ENCODE peak calls at places on chromosomes 1 and 21, in four cellular contexts. One of them, this sample, is unnamed.
A peak's percentile ranks its signal among the peaks of the same experiment; 100 is the strongest.

GRCh38 chr1:2080140-2080539 is 29.9 kb downstream of the PRKCZ start:
- DNase-seq in A549: no peak
- DNase-seq in K562: no peak
- DNase-seq in HepG2: no peak
- DNase-seq in this sample: no peak

GRCh38 chr1:8892026-8892425 is 13.5 kb upstream of the ENO1 start:
- DNase-seq in A549: no peak
- DNase-seq in K562: no peak
- DNase-seq in HepG2: no peak
- DNase-seq in this sample: no peak

GRCh38 chr1:154957258-154957657 is 1.4 kb upstream of the PBXIP1 start:
- DNase-seq in A549: no peak
- DNase-seq in K562: no peak
- DNase-seq in HepG2: no peak
- DNase-seq in this sample: no peak

GRCh38 chr1:29412591-29412990 is 176.3 kb downstream of the PTPRU start:
- DNase-seq in A549: no peak
- DNase-seq in K562: no peak
- DNase-seq in HepG2: no peak
- DNase-seq in this sample: no peak

GRCh38 chr1:159823401-159823800 is 3.3 kb upstream of the SLAMF8 start:
- DNase-seq in A549: no peak
- DNase-seq in K562: no peak
- DNase-seq in HepG2: no peak
- DNase-seq in this sample: no peak

GRCh38 chr1:1161078-1161682 is 12.5 kb upstream of the TTLL10 start:
- DNase-seq in A549: no peak
- DNase-seq in K562: no peak
- DNase-seq in HepG2: no peak
- DNase-seq in this sample: no peak

GRCh38 chr1:18948048-18948912 is 8.2 kb downstream of the IFFO2 start:
- DNase-seq in A549: no peak
- DNase-seq in K562: no peak
- DNase-seq in HepG2: no peak
- DNase-seq in this sample: no peak

GRCh38 chr1:145782166-145783099 is 41.5 kb downstream of the RNF115 start:
- DNase-seq in A549: peak; percentile 82
- DNase-seq in K562: no peak
- DNase-seq in HepG2: peak; percentile 69
- DNase-seq in this sample: no peak

GRCh38 chr1:162029205-162029604 is 5.5 kb upstream of the OLFML2B start:
- DNase-seq in A549: no peak
- DNase-seq in K562: no peak
- DNase-seq in HepG2: no peak
- DNase-seq in this sample: no peak

GRCh38 chr1:26278835-26279597 is 870 bp upstream of the SH3BGRL3 start:
- DNase-seq in A549: no peak
- DNase-seq in K562: peak; percentile 58
- DNase-seq in HepG2: no peak
- DNase-seq in this sample: no peak

GRCh38 chr1:95497566-95497965 is 263.6 kb downstream of the RWDD3 start:
- DNase-seq in A549: no peak
- DNase-seq in K562: no peak
- DNase-seq in HepG2: no peak
- DNase-seq in this sample: no peak

GRCh38 chr1:212668477-212668876 is 31.2 kb downstream of the BATF3 start:
- DNase-seq in A549: no peak
- DNase-seq in K562: no peak
- DNase-seq in HepG2: no peak
- DNase-seq in this sample: no peak

GRCh38 chr1:233025156-233025555 is 74.7 kb downstream of the NTPCR start:
- DNase-seq in A549: peak; percentile 55
- DNase-seq in K562: peak; percentile 39
- DNase-seq in HepG2: peak; percentile 18
- DNase-seq in this sample: peak; percentile 71

GRCh38 chr1:206114692-206115430 is 2.3 kb downstream of the AVPR1B start:
- DNase-seq in A549: no peak
- DNase-seq in K562: no peak
- DNase-seq in HepG2: peak; percentile 31
- DNase-seq in this sample: no peak

GRCh38 chr1:115184260-115184950 is 95.1 kb upstream of the TSPAN2 start:
- DNase-seq in A549: no peak
- DNase-seq in K562: no peak
- DNase-seq in HepG2: no peak
- DNase-seq in this sample: no peak

GRCh38 chr1:158563852-158564251 is 6.5 kb downstream of the OR6P1 start:
- DNase-seq in A549: no peak
- DNase-seq in K562: no peak
- DNase-seq in HepG2: no peak
- DNase-seq in this sample: no peak

GRCh38 chr1:172429324-172430127 is 9.0 kb downstream of the C1orf105 start:
- DNase-seq in A549: peak; percentile 82
- DNase-seq in K562: peak; percentile 63
- DNase-seq in HepG2: peak; percentile 63
- DNase-seq in this sample: peak; percentile 16

GRCh38 chr1:67710417-67710816 is 25.4 kb downstream of the GADD45A start:
- DNase-seq in A549: no peak
- DNase-seq in K562: no peak
- DNase-seq in HepG2: no peak
- DNase-seq in this sample: no peak

GRCh38 chr1:145961425-145962156 is 2.8 kb downstream of the ANKRD34A start:
- DNase-seq in A549: no peak
- DNase-seq in K562: no peak
- DNase-seq in HepG2: no peak
- DNase-seq in this sample: peak; percentile 43

GRCh38 chr1:243739335-243740003 is 110.6 kb downstream of the AKT3 start:
- DNase-seq in A549: no peak
- DNase-seq in K562: no peak
- DNase-seq in HepG2: peak; percentile 1
- DNase-seq in this sample: no peak

DNA sequence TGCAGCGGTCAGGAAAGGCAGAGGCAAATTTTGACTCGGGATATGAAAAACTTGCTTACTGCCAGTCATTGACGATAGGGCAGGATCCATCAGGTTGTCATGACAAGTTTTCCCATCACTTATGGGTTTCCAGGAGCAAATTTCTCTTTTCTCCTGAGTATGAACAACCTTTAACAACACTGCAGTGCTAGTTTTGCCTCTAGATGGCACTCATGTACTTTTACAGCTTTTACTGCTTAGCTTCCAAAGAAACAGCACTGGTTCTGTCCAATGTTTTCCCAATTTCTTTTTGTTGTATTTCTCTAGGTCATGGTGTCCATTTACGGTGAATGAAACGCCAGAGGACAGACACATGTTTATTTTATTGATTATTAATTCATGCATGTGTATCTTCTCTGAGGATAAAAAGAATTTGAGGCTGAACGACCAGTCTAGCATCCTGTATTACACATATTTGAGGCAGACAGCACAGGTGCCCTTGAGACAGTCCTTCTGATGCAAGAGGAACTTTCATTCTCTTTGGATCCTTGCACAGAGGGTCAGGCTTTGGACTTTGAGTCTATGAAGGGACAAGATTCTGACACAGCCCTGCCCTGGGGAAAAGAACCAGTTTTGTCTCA is 112.3 kb upstream of the TRABD2B start:
- DNase-seq in A549: peak; percentile 43
- DNase-seq in K562: peak; percentile 34
- DNase-seq in HepG2: peak; percentile 61
- DNase-seq in this sample: no peak
- TF ChIP-seq HMGXB4 in A549: no peak
- TF ChIP-seq HMGXB4 in K562: no peak
- TF ChIP-seq HMGXB4 in HepG2: no peak
- TF ChIP-seq HMGXB4 in this sample: no peak

GRCh38 chr1:210237981-210238380 is 5.4 kb downstream of the SERTAD4 start:
- DNase-seq in A549: no peak
- DNase-seq in K562: no peak
- DNase-seq in HepG2: no peak
- DNase-seq in this sample: no peak

GRCh38 chr1:210235363-210236053 is 2.9 kb downstream of the SERTAD4 start:
- DNase-seq in A549: no peak
- DNase-seq in K562: no peak
- DNase-seq in HepG2: no peak
- DNase-seq in this sample: no peak

GRCh38 chr1:210237514-210237913 is 4.9 kb downstream of the SERTAD4 start:
- DNase-seq in A549: no peak
- DNase-seq in K562: no peak
- DNase-seq in HepG2: no peak
- DNase-seq in this sample: no peak

GRCh38 chr1:210236386-210236839 is 3.8 kb downstream of the SERTAD4 start:
- DNase-seq in A549: no peak
- DNase-seq in K562: no peak
- DNase-seq in HepG2: no peak
- DNase-seq in this sample: no peak

DNA sequence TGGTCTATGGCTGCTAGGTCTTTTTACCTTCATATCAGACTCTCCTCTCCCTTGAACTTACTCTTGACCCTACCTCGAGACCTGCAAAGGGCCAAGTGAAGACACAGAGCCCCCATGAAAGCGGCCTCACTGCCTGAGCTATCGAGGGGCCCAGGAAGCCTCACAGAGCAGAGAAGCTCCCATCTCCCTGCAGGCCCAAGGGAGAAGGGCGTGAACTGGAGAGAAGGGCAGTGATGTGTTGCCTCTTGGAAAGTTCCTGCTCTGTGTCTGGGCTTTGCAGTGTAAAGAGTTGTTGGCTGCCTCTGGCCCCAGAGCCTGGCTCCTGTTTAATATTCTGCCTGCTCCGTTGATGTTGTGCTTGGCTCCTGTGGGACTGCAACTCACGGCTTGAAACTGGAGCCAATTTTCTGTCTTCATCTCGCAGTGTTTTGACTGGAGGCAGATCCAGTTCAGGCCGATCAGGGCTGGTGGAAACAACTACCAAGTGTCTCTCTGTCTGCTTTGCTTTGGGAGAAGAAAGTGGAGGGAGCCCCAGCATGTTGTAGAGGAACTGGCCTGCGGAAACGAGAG is 4.3 kb downstream of the SERTAD4 start:
- DNase-seq in A549: no peak
- DNase-seq in K562: no peak
- DNase-seq in HepG2: no peak
- DNase-seq in this sample: no peak
- TF ChIP-seq HMGXB4 in A549: no peak
- TF ChIP-seq HMGXB4 in K562: no peak
- TF ChIP-seq HMGXB4 in HepG2: no peak
- TF ChIP-seq HMGXB4 in this sample: no peak

GRCh38 chr1:109819906-109820305 is 56.2 kb upstream of the EPS8L3 start:
- DNase-seq in A549: no peak
- DNase-seq in K562: peak; percentile 9
- DNase-seq in HepG2: no peak
- DNase-seq in this sample: no peak

GRCh38 chr1:109821221-109821669 is 57.5 kb upstream of the EPS8L3 start:
- DNase-seq in A549: peak; percentile 70
- DNase-seq in K562: peak; percentile 40
- DNase-seq in HepG2: no peak
- DNase-seq in this sample: no peak

GRCh38 chr1:109822749-109823542 is 59.2 kb upstream of the EPS8L3 start:
- DNase-seq in A549: no peak
- DNase-seq in K562: peak; percentile 14
- DNase-seq in HepG2: no peak
- DNase-seq in this sample: no peak

GRCh38 chr1:109823543-109824348 is 60.0 kb upstream of the EPS8L3 start:
- DNase-seq in A549: peak; percentile 83
- DNase-seq in K562: peak; percentile 88
- DNase-seq in HepG2: peak; percentile 78
- DNase-seq in this sample: no peak

GRCh38 chr1:109821831-109822745 is 58.4 kb upstream of the EPS8L3 start:
- DNase-seq in A549: peak; percentile 58
- DNase-seq in K562: peak; percentile 91
- DNase-seq in HepG2: no peak
- DNase-seq in this sample: no peak
- TF ChIP-seq HMGXB4 in A549: no peak
- TF ChIP-seq HMGXB4 in K562: no peak
- TF ChIP-seq HMGXB4 in HepG2: no peak
- TF ChIP-seq HMGXB4 in this sample: no peak

DNA sequence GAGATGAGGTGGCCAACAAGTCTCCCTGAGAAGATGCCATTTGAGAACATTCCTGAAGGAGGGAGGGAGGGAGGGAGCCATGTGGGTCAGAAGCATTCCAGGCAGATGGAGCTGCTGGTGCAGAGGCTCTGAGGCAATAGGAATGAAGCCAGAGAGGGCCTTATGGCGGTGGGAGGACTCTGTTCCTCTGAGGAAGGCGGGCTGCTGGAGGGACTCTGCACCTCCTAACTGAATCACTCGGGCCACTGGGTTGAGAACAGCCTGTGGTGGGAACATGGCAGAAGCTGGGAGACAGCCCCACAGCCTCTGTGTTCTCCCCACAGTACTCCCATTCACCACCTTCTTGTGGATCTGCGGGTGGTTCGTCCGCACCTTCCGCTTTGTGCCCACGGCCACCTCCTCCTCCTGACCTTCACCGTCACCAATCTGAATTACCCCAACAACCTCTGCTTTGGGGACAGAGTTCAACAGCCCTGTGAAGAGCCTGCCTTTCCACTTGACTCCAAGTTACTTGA is 2.4 kb upstream of the TMEM125 start:
- DNase-seq in A549: no peak
- DNase-seq in K562: peak; percentile 9
- DNase-seq in HepG2: no peak
- DNase-seq in this sample: no peak
- TF ChIP-seq HMGXB4 in A549: no peak
- TF ChIP-seq HMGXB4 in K562: no peak
- TF ChIP-seq HMGXB4 in HepG2: no peak
- TF ChIP-seq HMGXB4 in this sample: no peak

GRCh38 chr21:38915546-38915945 is 109.8 kb downstream of the ETS2 start:
- DNase-seq in A549: no peak
- DNase-seq in K562: no peak
- DNase-seq in HepG2: no peak
- DNase-seq in this sample: no peak
- TF ChIP-seq HMGXB4 in A549: no peak
- TF ChIP-seq HMGXB4 in K562: no peak
- TF ChIP-seq HMGXB4 in HepG2: no peak
- TF ChIP-seq HMGXB4 in this sample: no peak

GRCh38 chr1:219988387-219988786 is 57.9 kb downstream of the EPRS1 start:
- DNase-seq in A549: no peak
- DNase-seq in K562: no peak
- DNase-seq in HepG2: no peak
- DNase-seq in this sample: no peak
- TF ChIP-seq HMGXB4 in A549: no peak
- TF ChIP-seq HMGXB4 in K562: no peak
- TF ChIP-seq HMGXB4 in HepG2: no peak
- TF ChIP-seq HMGXB4 in this sample: no peak